ENCODE peak calls at places on chromosomes 3 and 15, in five cellular contexts. H is upper lobe of left lung, O is AG04450, V is IMR-90, M is adipocyte. I is an unnamed sample.
A peak's percentile ranks its signal among the peaks of the same experiment; 100 is the strongest.

GRCh38 chr3:127735767-127736693 is 63.3 kb downstream of the ABTB1 start:
- DNase-seq in H (no peak), V (peak; percentile 86), O (peak; percentile 44), M (peak; percentile 79), I (no peak)

GRCh38 chr3:111998661-111999641 is at the start of gene TAGLN3:
- DNase-seq in O (no peak), V (no peak), M (peak; percentile 39), H (peak; percentile 54), I (no peak)

GRCh38 chr15:30791239-30791638 is 112.5 kb upstream of the FAN1 start:
- DNase-seq in V (no peak), H (no peak), M (no peak), O (no peak), I (no peak)

GRCh38 chr15:43531018-43531667 is 13.7 kb downstream of the MAP1A start:
- DNase-seq in M (no peak), V (no peak), H (no peak), O (no peak), I (no peak)

GRCh38 chr3:86990734-86991481 is at the start of gene VGLL3:
- DNase-seq in M (peak; percentile 97), H (peak; percentile 44), V (peak; percentile 87), O (peak; percentile 64), I (no peak)

GRCh38 chr15:76335129-76335850 is 1.3 kb upstream of the ISL2 start:
- DNase-seq in M (no peak), O (no peak), V (no peak), H (no peak), I (no peak)

GRCh38 chr3:183331518-183331917 is 78.5 kb downstream of the B3GNT5 start:
- DNase-seq in M (no peak), V (no peak), H (no peak), O (no peak), I (no peak)

GRCh38 chr3:41093476-41093875 is 105.8 kb upstream of the CTNNB1 start:
- DNase-seq in O (no peak), V (no peak), H (no peak), M (no peak), I (no peak)

GRCh38 chr3:159787191-159787590 is 201.4 kb upstream of the IL12A start:
- DNase-seq in O (peak; percentile 67), H (no peak), V (peak; percentile 94), M (peak; percentile 81), I (no peak)

GRCh38 chr15:66834863-66835557 is 133.0 kb downstream of the SMAD6 start:
- DNase-seq in H (peak; percentile 45), O (no peak), V (no peak), M (no peak), I (no peak)

GRCh38 chr15:101346928-101347327 is 51.9 kb upstream of the SNRPA1 start:
- DNase-seq in V (no peak), M (no peak), O (no peak), H (no peak), I (no peak)

GRCh38 chr15:46312133-46312740 is 677.4 kb downstream of the SQOR start:
- DNase-seq in M (peak; percentile 76), H (peak; percentile 44), O (peak; percentile 2), V (peak; percentile 41), I (peak; percentile 16)

GRCh38 chr3:118782755-118783202 is 251.9 kb downstream of the IGSF11 start:
- DNase-seq in H (no peak), M (no peak), O (no peak), V (no peak), I (no peak)

GRCh38 chr15:35618260-35619188 is 72.6 kb upstream of the DPH6 start:
- DNase-seq in O (no peak), M (peak; percentile 78), V (no peak), H (no peak), I (no peak)

GRCh38 chr3:156425651-156426050 is 129.3 kb downstream of the SSR3 start:
- DNase-seq in O (no peak), H (no peak), M (no peak), V (no peak), I (no peak)

GRCh38 chr3:130971208-130971607 is 55.4 kb downstream of the ASTE1 start:
- DNase-seq in V (peak; percentile 58), M (peak; percentile 4), O (no peak), H (no peak), I (no peak)

GRCh38 chr15:63465104-63465503 is 39.3 kb upstream of the USP3 start:
- DNase-seq in M (peak; percentile 28), H (no peak), O (no peak), V (peak; percentile 69), I (no peak)

GRCh38 chr3:34038131-34038530 is 239.7 kb downstream of the PDCD6IP start:
- DNase-seq in O (no peak), M (no peak), V (no peak), H (no peak), I (no peak)

GRCh38 chr3:69791111-69791510 is 51.8 kb downstream of the MITF start:
- DNase-seq in M (peak; percentile 87), V (peak; percentile 84), H (peak; percentile 88), O (no peak), I (no peak)

GRCh38 chr3:173826416-173826815 is 428.9 kb downstream of the NLGN1 start:
- DNase-seq in M (no peak), V (peak; percentile 3), H (no peak), O (no peak), I (no peak)

GRCh38 chr3:123094492-123094891 is 27.7 kb downstream of the PDIA5 start:
- DNase-seq in V (no peak), H (no peak), O (no peak), M (no peak), I (no peak)

GRCh38 chr3:124174463-124174862 is 182.5 kb upstream of the ROPN1 start:
- DNase-seq in M (no peak), O (no peak), H (no peak), V (no peak), I (no peak)

GRCh38 chr3:13135251-13135810 is 62.1 kb upstream of the IQSEC1 start:
- DNase-seq in O (no peak), V (no peak), M (no peak), H (peak; percentile 19), I (no peak)

GRCh38 chr3:59641169-59641914 is 591.5 kb upstream of the CFAP20DC start:
- DNase-seq in V (peak; percentile 9), H (no peak), O (no peak), M (peak; percentile 67), I (no peak)

GRCh38 chr3:61521229-61521628 is 40.1 kb upstream of the PTPRG start:
- DNase-seq in V (no peak), H (no peak), O (no peak), M (no peak), I (no peak)

DNA sequence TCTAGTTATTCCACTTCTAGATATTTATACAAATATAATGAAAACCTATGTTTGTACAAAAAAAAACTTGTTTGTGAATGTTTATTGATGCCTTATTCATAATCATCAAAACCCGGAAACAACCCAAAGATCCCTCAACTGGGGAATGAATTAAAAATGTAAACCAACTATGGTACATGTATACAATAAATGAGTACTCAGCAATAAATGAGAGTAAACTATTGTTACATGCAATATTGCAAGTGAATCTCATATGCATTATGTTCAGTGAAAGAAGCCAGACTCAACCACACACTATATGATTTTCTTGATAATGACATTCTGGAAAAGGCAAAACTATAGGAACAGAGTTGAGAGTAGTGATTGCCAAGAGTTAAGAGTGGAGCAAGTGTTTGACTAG is 12.3 kb downstream of the ZNF860 start:
- DNase-seq in V (no peak), M (no peak), H (no peak), O (no peak), I (no peak)
- H3K9me3 ChIP-seq in V (peaks cover 10% of the 10 kb centered on the region), M (peaks cover 79% of the 10 kb centered on the region), H (peaks cover 9% of the 10 kb centered on the region), O (peaks cover 3% of the 10 kb centered on the region), I (no peaks in the 10 kb centered on the region)

DNA sequence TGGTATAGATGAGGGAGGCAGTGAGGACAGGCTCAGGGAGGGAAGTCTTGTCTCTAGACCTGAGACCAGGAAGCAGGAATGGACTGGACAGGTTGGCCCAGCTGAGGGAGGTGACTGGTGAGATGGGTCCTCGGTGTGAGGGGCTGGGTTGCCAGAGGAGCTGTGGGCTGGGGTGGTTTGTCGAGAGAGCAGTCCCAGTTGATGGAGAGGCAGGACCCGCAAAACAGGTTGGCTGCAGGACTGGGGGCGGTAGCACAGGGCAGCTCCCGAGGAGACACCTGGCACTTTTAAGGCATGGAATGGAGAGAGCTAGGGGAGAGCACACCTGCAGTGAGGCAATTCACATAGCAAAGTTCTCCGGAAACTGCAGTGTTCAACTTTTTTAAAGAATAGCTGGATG is 14.7 kb downstream of the IGF1R start:
- DNase-seq in M (no peak), H (no peak), V (no peak), O (no peak), I (no peak)
- H3K9me3 ChIP-seq in M (no peaks in the 10 kb centered on the region), H (no peaks in the 10 kb centered on the region), V (no peaks in the 10 kb centered on the region), O (no peaks in the 10 kb centered on the region), I (no peaks in the 10 kb centered on the region)

GRCh38 chr3:707041-707440 is 385.8 kb upstream of the CNTN6 start:
- DNase-seq in M (no peak), V (no peak), O (no peak), H (no peak), I (no peak)
- H3K9me3 ChIP-seq in M (no peaks in the 10 kb centered on the region), V (peaks cover 4% of the 10 kb centered on the region), O (peaks cover 4% of the 10 kb centered on the region), H (no peaks in the 10 kb centered on the region), I (no peaks in the 10 kb centered on the region)

GRCh38 chr15:25235391-25235790 is 203.4 kb downstream of the UBE3A start:
- DNase-seq in H (no peak), M (no peak), O (no peak), V (no peak), I (no peak)
- H3K9me3 ChIP-seq in H (peaks cover 6% of the 10 kb centered on the region), M (no peaks in the 10 kb centered on the region), O (peaks cover 100% of the 10 kb centered on the region), V (peaks cover 72% of the 10 kb centered on the region), I (no peaks in the 10 kb centered on the region)

GRCh38 chr15:25242957-25243799 is 195.6 kb downstream of the UBE3A start:
- DNase-seq in M (no peak), O (no peak), V (no peak), H (peak; percentile 18), I (peak; percentile 3)
- H3K9me3 ChIP-seq in M (no peaks in the 10 kb centered on the region), O (peaks cover 99% of the 10 kb centered on the region), V (peaks cover 70% of the 10 kb centered on the region), H (peaks cover 11% of the 10 kb centered on the region), I (no peaks in the 10 kb centered on the region)

DNA sequence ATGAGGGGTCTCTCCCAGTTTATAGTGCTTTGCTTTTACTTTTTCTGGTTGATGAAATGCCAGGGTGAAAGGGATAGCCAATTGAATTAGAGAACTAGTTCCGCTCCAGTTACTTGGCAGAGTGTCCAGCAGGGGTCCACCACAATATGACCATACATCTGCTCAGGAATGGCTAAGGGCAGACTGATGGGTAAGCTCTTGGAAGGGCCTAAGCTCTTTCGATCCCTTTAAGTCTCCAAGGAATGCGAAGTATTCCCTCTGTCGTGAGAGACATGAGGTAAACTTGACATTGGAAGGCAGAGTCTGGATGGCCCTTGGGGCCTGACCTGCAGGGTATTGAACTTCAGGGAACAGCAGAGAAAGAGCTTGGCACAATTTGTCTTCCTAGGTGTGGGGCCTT is 805.8 kb downstream of the PLOD2 start:
- DNase-seq in V (no peak), O (no peak), M (no peak), H (no peak), I (no peak)
- H3K9me3 ChIP-seq in V (peaks cover 7% of the 10 kb centered on the region), O (no peaks in the 10 kb centered on the region), M (peaks cover 52% of the 10 kb centered on the region), H (peaks cover 17% of the 10 kb centered on the region), I (no peaks in the 10 kb centered on the region)

GRCh38 chr15:36796161-36796560 is 216.7 kb downstream of the CDIN1 start:
- DNase-seq in V (no peak), M (no peak), H (no peak), O (no peak), I (no peak)

GRCh38 chr15:36791849-36792618 is 212.6 kb downstream of the CDIN1 start:
- DNase-seq in M (no peak), O (no peak), V (peak; percentile 70), H (no peak), I (no peak)

GRCh38 chr15:36785396-36785795 is 206.0 kb downstream of the CDIN1 start:
- DNase-seq in M (no peak), O (no peak), H (no peak), V (no peak), I (no peak)

GRCh38 chr15:36793205-36793604 is 213.8 kb downstream of the CDIN1 start:
- DNase-seq in M (no peak), V (no peak), O (no peak), H (no peak), I (no peak)

GRCh38 chr15:36790891-36791290 is 211.5 kb downstream of the CDIN1 start:
- DNase-seq in M (no peak), H (no peak), V (no peak), O (no peak), I (no peak)
- H3K9me3 ChIP-seq in M (no peaks in the 10 kb centered on the region), H (no peaks in the 10 kb centered on the region), V (no peaks in the 10 kb centered on the region), O (no peaks in the 10 kb centered on the region), I (no peaks in the 10 kb centered on the region)

I was measured in T-helper 17 cell.